ENCODE peak calls at places on chromosome 11, in six cellular contexts. S is islet precursor cell, H is lower lobe of right lung, P is dorsolateral prefrontal cortex, R is heart right ventricle, E is astrocyte of the spinal cord. A is an unnamed sample.

GRCh38 chr11:7667460-7667859 is 5.8 kb downstream of the CYB5R2 start:
- DNase-seq in P (no peak), E (peak), R (no peak), S (no peak), H (no peak), A (no peak)

GRCh38 chr11:75242722-75243600 is 2.4 kb downstream of the TPBGL start:
- DNase-seq in H (no peak), R (no peak), S (peak), E (no peak), P (no peak), A (no peak)

GRCh38 chr11:103849366-103849765 is 187.1 kb upstream of the DDI1 start:
- DNase-seq in S (no peak), R (no peak), H (no peak), P (no peak), E (no peak), A (no peak)

GRCh38 chr11:66477256-66478201 is 2.7 kb upstream of the DPP3 start:
- DNase-seq in H (no peak), E (no peak), S (no peak), P (no peak), R (no peak), A (no peak)

GRCh38 chr11:1892558-1892957 is 863 bp upstream of the PRR33 start:
- DNase-seq in H (no peak), S (no peak), R (no peak), P (no peak), E (no peak), A (no peak)

GRCh38 chr11:117814204-117814765 is 10.3 kb downstream of the FXYD2 start:
- DNase-seq in S (no peak), P (no peak), R (no peak), E (no peak), H (no peak), A (no peak)

GRCh38 chr11:117480221-117480620 is 152.6 kb downstream of the CEP164 start:
- DNase-seq in P (no peak), H (no peak), E (no peak), R (no peak), S (no peak), A (no peak)

GRCh38 chr11:84558085-84558905 is 1068.8 kb downstream of the DLG2 start:
- DNase-seq in H (no peak), P (no peak), E (peak), R (peak), S (no peak), A (peak)

GRCh38 chr11:59708537-59708936 is 5.1 kb downstream of the OR10V1 start:
- DNase-seq in H (no peak), S (no peak), P (no peak), E (peak), R (no peak), A (no peak)

GRCh38 chr11:86039094-86039493 is 29.8 kb downstream of the PICALM start:
- DNase-seq in H (no peak), R (no peak), E (no peak), S (no peak), P (no peak), A (no peak)

GRCh38 chr11:94750319-94751215 is 17.6 kb upstream of the AMOTL1 start:
- DNase-seq in H (no peak), R (peak), P (no peak), S (no peak), E (no peak), A (no peak)

GRCh38 chr11:43942651-43943356 is 367 bp downstream of the C11orf96 start:
- DNase-seq in P (no peak), S (peak), E (peak), R (peak), H (peak), A (no peak)

GRCh38 chr11:131370090-131370751 is at the start of gene NTM:
- DNase-seq in E (peak), S (no peak), P (peak), H (no peak), R (peak), A (peak)

GRCh38 chr11:17703951-17704350 is 15.4 kb upstream of the MYOD1 start:
- DNase-seq in S (peak), E (no peak), R (no peak), P (no peak), H (no peak), A (no peak)

GRCh38 chr11:60987577-60988277 is 16.2 kb downstream of the CD6 start:
- DNase-seq in P (no peak), H (no peak), R (no peak), E (no peak), S (peak), A (no peak)

GRCh38 chr11:46386674-46387073 is 4.9 kb downstream of the CHRM4 start:
- DNase-seq in S (peak), R (no peak), H (no peak), E (no peak), P (no peak), A (no peak)

GRCh38 chr11:126318642-126319373 is 14.9 kb downstream of the DCPS start:
- DNase-seq in P (no peak), R (peak), S (peak), H (peak), E (peak), A (no peak)

A was measured in frontal cortex.